ENCODE peak calls at places on chromosome 21, in four cellular contexts. X is activated CD8-positive, alpha-beta memory T cell treated with anti-CD3 and anti-CD28 coated beads, Interleukin-2, amount 50 U/mL, for 4 hours; G is fibroblast of lung; D is pancreas. I is an unnamed sample.
A peak's percentile ranks its signal among the peaks of the same experiment; 100 is the strongest.

GRCh38 chr21:36849461-36849860 is 117.0 kb downstream of the HLCS start:
- DNase-seq in X (no peak), G (no peak), D (no peak), I (no peak)

GRCh38 chr21:45638707-45639106 is 4.8 kb upstream of the PCBP3 start:
- DNase-seq in X (no peak), G (no peak), D (no peak), I (no peak)

GRCh38 chr21:42991992-42992740 is 17.8 kb downstream of the PKNOX1 start:
- DNase-seq in X (no peak), G (peak; percentile 93), D (no peak), I (no peak)

GRCh38 chr21:34845521-34846213 is 176.9 kb downstream of the CLIC6 start:
- DNase-seq in X (no peak), G (peak; percentile 95), D (no peak), I (no peak)

GRCh38 chr21:36964832-36965719 is 1.4 kb downstream of the HLCS start:
- DNase-seq in X (no peak), G (no peak), D (no peak), I (no peak)

GRCh38 chr21:43805275-43805800 is 16.0 kb downstream of the RRP1 start:
- DNase-seq in X (no peak), G (no peak), D (no peak), I (peak; percentile 55)

GRCh38 chr21:35217504-35218060 is 168.5 kb upstream of the RUNX1 start:
- DNase-seq in X (no peak), G (peak; percentile 95), D (no peak), I (peak; percentile 34)

GRCh38 chr21:39647476-39647875 is 34.7 kb downstream of the B3GALT5 start:
- DNase-seq in X (no peak), G (peak; percentile 92), D (no peak), I (no peak)

GRCh38 chr21:32806810-32807386 is 35.3 kb upstream of the PAXBP1 start:
- DNase-seq in X (no peak), G (peak; percentile 21), D (no peak), I (no peak)

GRCh38 chr21:14982336-14982735 is 82.5 kb downstream of the NRIP1 start:
- DNase-seq in X (no peak), G (no peak), D (no peak), I (no peak)

GRCh38 chr21:40177979-40178378 is 310.7 kb downstream of the PCP4 start:
- DNase-seq in X (no peak), G (no peak), D (no peak), I (no peak)

GRCh38 chr21:34974162-34974981 is 74.7 kb downstream of the RUNX1 start:
- DNase-seq in X (peak; percentile 30), G (no peak), D (no peak), I (no peak)

GRCh38 chr21:44293551-44294231 is 6.2 kb upstream of the PFKL start:
- DNase-seq in X (peak; percentile 48), G (no peak), D (no peak), I (no peak)

GRCh38 chr21:28359300-28359699 is 633.4 kb downstream of the LTN1 start:
- DNase-seq in X (no peak), G (no peak), D (no peak), I (no peak)

GRCh38 chr21:45615145-45615711 is 28.3 kb upstream of the PCBP3 start:
- DNase-seq in X (peak; percentile 89), G (peak; percentile 45), D (no peak), I (no peak)

GRCh38 chr21:38816400-38816973 is 10.8 kb downstream of the ETS2 start:
- DNase-seq in X (no peak), G (no peak), D (no peak), I (no peak)

GRCh38 chr21:37564924-37565529 is 198.5 kb downstream of the DYRK1A start:
- DNase-seq in X (no peak), G (peak; percentile 39), D (no peak), I (peak; percentile 29)

GRCh38 chr21:37568415-37568814 is 201.8 kb downstream of the DYRK1A start:
- DNase-seq in X (no peak), G (no peak), D (no peak), I (no peak)

GRCh38 chr21:36946949-36947371 is 19.5 kb downstream of the HLCS start:
- DNase-seq in X (no peak), G (no peak), D (no peak), I (no peak)

GRCh38 chr21:36747114-36747814 is 48.3 kb downstream of the SIM2 start:
- DNase-seq in X (no peak), G (no peak), D (no peak), I (no peak)

GRCh38 chr21:42187976-42188653 is 30.8 kb upstream of the ABCG1 start:
- DNase-seq in X (peak; percentile 74), G (peak; percentile 23), D (no peak), I (peak; percentile 75)

GRCh38 chr21:45598666-45599065 is 44.9 kb upstream of the PCBP3 start:
- DNase-seq in X (peak; percentile 11), G (no peak), D (peak; percentile 26), I (no peak)

GRCh38 chr21:37787456-37787855 is 128.8 kb downstream of the KCNJ6 start:
- DNase-seq in X (no peak), G (peak; percentile 96), D (no peak), I (no peak)

GRCh38 chr21:45590726-45591618 is 48.7 kb upstream of the SLC19A1 start:
- DNase-seq in X (peak; percentile 58), G (no peak), D (peak; percentile 75), I (peak; percentile 26)

GRCh38 chr21:39650306-39650705 is 37.6 kb downstream of the B3GALT5 start:
- DNase-seq in X (no peak), G (no peak), D (no peak), I (no peak)

GRCh38 chr21:37582613-37583012 is 216.0 kb downstream of the DYRK1A start:
- DNase-seq in X (no peak), G (peak; percentile 54), D (no peak), I (no peak)

GRCh38 chr21:39000496-39000895 is 182.8 kb downstream of the PSMG1 start:
- DNase-seq in X (no peak), G (no peak), D (no peak), I (no peak)

GRCh38 chr21:32328595-32328994 is 29.9 kb downstream of the MRAP start:
- DNase-seq in X (no peak), G (peak; percentile 78), D (no peak), I (no peak)

GRCh38 chr21:37821791-37822450 is 94.3 kb downstream of the KCNJ6 start:
- DNase-seq in X (no peak), G (no peak), D (no peak), I (no peak)

GRCh38 chr21:40853956-40854688 is 7.2 kb upstream of the DSCAM start:
- DNase-seq in X (no peak), G (no peak), D (no peak), I (peak; percentile 52)

GRCh38 chr21:39189857-39190604 is 6.8 kb upstream of the PSMG1 start:
- DNase-seq in X (no peak), G (peak; percentile 68), D (no peak), I (no peak)

GRCh38 chr21:45262616-45263015 is 25.1 kb downstream of the POFUT2 start:
- DNase-seq in X (no peak), G (no peak), D (no peak), I (peak; percentile 42)

GRCh38 chr21:40845621-40846020 is 1.3 kb downstream of the DSCAM start:
- DNase-seq in X (no peak), G (peak; percentile 58), D (no peak), I (no peak)

GRCh38 chr21:35989185-35989735 is 71.1 kb downstream of the SETD4 start:
- DNase-seq in X (no peak), G (peak; percentile 7), D (no peak), I (peak; percentile 37)

GRCh38 chr21:46564391-46564790 is 40.5 kb downstream of the S100B start:
- DNase-seq in X (no peak), G (no peak), D (no peak), I (no peak)

GRCh38 chr21:33025471-33026298 is at the start of gene OLIG2:
- DNase-seq in X (no peak), G (peak; percentile 25), D (no peak), I (peak; percentile 66)

GRCh38 chr21:35565204-35565611 is 495.1 kb downstream of the SETD4 start:
- DNase-seq in X (no peak), G (peak; percentile 93), D (no peak), I (no peak)

GRCh38 chr21:42199488-42200463 is 19.2 kb upstream of the ABCG1 start:
- DNase-seq in X (no peak), G (peak; percentile 44), D (no peak), I (peak; percentile 58)

GRCh38 chr21:34132202-34132601 is 58.8 kb downstream of the MRPS6 start:
- DNase-seq in X (no peak), G (no peak), D (no peak), I (no peak)